ENCODE peak calls at places on chromosomes 3 and 15, in four cellular contexts. K is fibroblast of lung; Q is CD4-positive, alpha-beta memory T cell; X is WERI-Rb-1. M is an unnamed sample. For H3K9me3, the result is how much of the 10 kb centered on the place peaks cover.

GRCh38 chr15:52263563-52263962 is 32.0 kb downstream of the MYO5C start:
- DNase-seq in K (no peak), Q (no peak), X (no peak), M (no peak)

GRCh38 chr3:14121859-14122258 is 2.8 kb downstream of the CHCHD4 start:
- DNase-seq in K (no peak), Q (no peak), X (no peak), M (no peak)

GRCh38 chr3:156920399-156920798 is 94.2 kb downstream of the LEKR1 start:
- DNase-seq in K (no peak), Q (no peak), X (no peak), M (no peak)

GRCh38 chr15:80494311-80494710 is 90.1 kb downstream of the ARNT2 start:
- DNase-seq in K (peak), Q (no peak), X (no peak), M (no peak)

GRCh38 chr3:131551761-131552160 is 49.0 kb upstream of the MRPL3 start:
- DNase-seq in K (no peak), Q (no peak), X (no peak), M (no peak)

GRCh38 chr15:76335129-76335850 is 1.3 kb upstream of the ISL2 start:
- DNase-seq in K (peak), Q (no peak), X (peak), M (no peak)

GRCh38 chr3:114557791-114558190 is 264.0 kb downstream of the TIGIT start:
- DNase-seq in K (peak), Q (no peak), X (no peak), M (no peak)

GRCh38 chr15:69853572-69853971 is 244.1 kb downstream of the TLE3 start:
- DNase-seq in K (peak), Q (no peak), X (peak), M (no peak)

GRCh38 chr15:48109212-48109611 is 11.6 kb upstream of the SLC24A5 start:
- DNase-seq in K (no peak), Q (no peak), X (no peak), M (no peak)

GRCh38 chr15:101438482-101439284 is 50.8 kb downstream of the PCSK6 start:
- DNase-seq in K (no peak), Q (no peak), X (no peak), M (no peak)

GRCh38 chr3:22269827-22270226 is 518.8 kb upstream of the ZNF385D start:
- DNase-seq in K (peak), Q (no peak), X (no peak), M (no peak)

GRCh38 chr3:186239321-186239720 is 122.7 kb downstream of the DGKG start:
- DNase-seq in K (peak), Q (no peak), X (peak), M (peak)

GRCh38 chr15:99181544-99181943 is 67.8 kb downstream of the TTC23 start:
- DNase-seq in K (peak), Q (no peak), X (peak), M (no peak)

GRCh38 chr3:97957617-97958311 is 14.5 kb downstream of the RIOX2 start:
- DNase-seq in K (peak), Q (no peak), X (no peak), M (no peak)

GRCh38 chr15:74193305-74193718 is 9.3 kb downstream of the STRA6 start:
- DNase-seq in K (peak), Q (no peak), X (peak), M (no peak)

GRCh38 chr3:117793684-117794304 is 1084.2 kb downstream of the TUSC7 start:
- DNase-seq in K (peak), Q (no peak), X (no peak), M (no peak)

GRCh38 chr3:126370055-126370454 is 12.8 kb upstream of the KLF15 start:
- DNase-seq in K (no peak), Q (no peak), X (no peak), M (no peak)

GRCh38 chr3:82973810-82974209 is 1212.4 kb upstream of the GBE1 start:
- DNase-seq in K (no peak), Q (no peak), X (no peak), M (no peak)

GRCh38 chr3:152331975-152332374 is 63.2 kb downstream of the MBNL1 start:
- DNase-seq in K (no peak), Q (no peak), X (no peak), M (no peak)

GRCh38 chr15:72998681-72999466 is 53.4 kb upstream of the NEO1 start:
- DNase-seq in K (no peak), Q (no peak), X (no peak), M (no peak)

GRCh38 chr3:195182470-195182795 is 88.5 kb downstream of the XXYLT1 start:
- DNase-seq in K (peak), Q (no peak), X (no peak), M (no peak)

GRCh38 chr3:113614402-113614801 is 82.0 kb downstream of the USF3 start:
- DNase-seq in K (no peak), Q (no peak), X (no peak), M (no peak)

GRCh38 chr3:195698325-195699147 is 22.2 kb upstream of the MUC20 start:
- DNase-seq in K (no peak), Q (no peak), X (no peak), M (no peak)

DNA sequence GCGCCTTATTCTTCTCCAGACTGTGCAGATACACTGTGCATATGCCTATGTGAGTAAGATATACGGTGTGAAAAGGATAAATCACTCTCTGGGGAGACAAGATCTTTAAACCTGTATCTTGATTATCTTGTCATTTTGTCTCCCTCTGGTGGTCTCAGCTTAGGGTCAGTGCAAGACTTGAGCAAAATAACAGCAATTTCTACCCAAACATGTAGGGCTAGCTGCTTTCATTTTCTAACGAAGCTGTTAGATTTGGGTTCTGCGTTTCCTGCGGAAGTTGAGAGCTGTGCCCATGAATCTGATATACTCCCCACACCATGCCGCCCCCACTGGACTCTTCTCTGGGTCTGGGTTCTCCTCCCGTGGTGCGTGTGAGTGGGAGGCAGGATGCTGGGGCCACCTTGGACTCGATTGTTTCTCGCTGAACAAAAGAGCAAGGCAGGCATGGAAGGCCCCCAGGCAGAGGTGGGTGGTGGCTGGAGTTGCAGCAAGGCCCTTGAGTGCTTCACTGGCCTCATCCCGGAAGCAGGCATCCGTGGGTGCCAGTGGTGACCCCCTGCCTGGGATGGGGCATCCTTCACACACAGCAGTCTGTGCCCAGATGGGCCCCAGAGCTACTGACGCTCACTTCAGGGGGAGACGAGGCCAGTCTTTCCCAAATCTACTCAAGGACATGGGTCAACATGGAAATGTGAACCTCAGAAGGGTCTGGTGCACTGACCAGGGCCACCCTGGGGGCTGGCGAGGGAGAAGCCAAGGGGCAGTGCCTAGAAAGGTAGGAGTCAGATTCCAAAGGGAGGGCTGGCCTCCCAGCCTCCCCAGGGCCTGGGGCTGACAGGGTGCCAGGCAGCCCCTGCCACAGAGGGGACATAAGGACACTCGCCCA is 179.6 kb downstream of the NSMCE3 start:
- DNase-seq in K (peak), Q (peak), X (no peak), M (no peak)
- H3K9me3 ChIP-seq in K (under half), Q (under half), X (under half), M (under half)

GRCh38 chr3:17013050-17013449 is 128.3 kb downstream of the PLCL2 start:
- DNase-seq in K (no peak), Q (no peak), X (no peak), M (peak)
- H3K4me3 ChIP-seq in K (no peak), Q (no peak), X (no peak), M (no peak)

DNA sequence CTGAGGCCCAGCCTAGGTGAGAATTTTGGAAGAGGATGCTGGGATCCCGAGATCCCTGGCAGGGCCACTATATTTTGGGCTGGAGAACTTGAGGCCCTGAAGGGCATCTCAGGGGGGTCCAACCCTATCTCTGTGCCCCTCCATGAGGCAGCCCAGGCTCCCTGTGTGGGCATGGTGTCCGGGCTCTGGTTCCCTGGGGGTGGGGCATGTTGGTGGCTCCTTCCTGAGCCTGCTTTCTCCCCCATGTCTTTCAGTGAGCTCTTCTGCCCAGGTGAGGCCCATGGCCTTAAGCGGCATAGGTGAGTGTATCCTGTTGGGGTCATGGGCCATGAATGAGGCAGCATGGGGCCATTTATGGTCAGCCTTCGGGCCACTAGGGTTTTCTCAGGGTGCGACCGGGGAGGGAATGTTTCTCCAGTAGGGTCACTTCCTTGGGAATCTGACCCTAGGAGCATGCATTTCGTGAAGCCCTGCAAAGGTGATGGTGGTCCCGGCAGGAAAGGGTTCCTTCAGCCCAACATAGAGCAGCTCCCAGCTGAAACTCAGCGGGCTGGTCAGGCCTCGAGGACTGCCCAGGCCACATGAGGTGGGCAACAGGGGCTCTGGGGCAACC is 191.3 kb downstream of the UBE3A start:
- DNase-seq in K (no peak), Q (no peak), X (no peak), M (no peak)
- H3K9me3 ChIP-seq in K (under half), Q (under half), X (under half), M (under half)

GRCh38 chr15:37078566-37078965 is 21.8 kb downstream of the MEIS2 start:
- DNase-seq in K (no peak), Q (no peak), X (no peak), M (no peak)

GRCh38 chr15:37079726-37080125 is 20.6 kb downstream of the MEIS2 start:
- DNase-seq in K (peak), Q (no peak), X (no peak), M (no peak)

GRCh38 chr15:37084602-37085001 is 15.7 kb downstream of the MEIS2 start:
- DNase-seq in K (no peak), Q (no peak), X (no peak), M (no peak)

GRCh38 chr15:37083610-37084009 is 16.7 kb downstream of the MEIS2 start:
- DNase-seq in K (no peak), Q (no peak), X (no peak), M (no peak)

DNA sequence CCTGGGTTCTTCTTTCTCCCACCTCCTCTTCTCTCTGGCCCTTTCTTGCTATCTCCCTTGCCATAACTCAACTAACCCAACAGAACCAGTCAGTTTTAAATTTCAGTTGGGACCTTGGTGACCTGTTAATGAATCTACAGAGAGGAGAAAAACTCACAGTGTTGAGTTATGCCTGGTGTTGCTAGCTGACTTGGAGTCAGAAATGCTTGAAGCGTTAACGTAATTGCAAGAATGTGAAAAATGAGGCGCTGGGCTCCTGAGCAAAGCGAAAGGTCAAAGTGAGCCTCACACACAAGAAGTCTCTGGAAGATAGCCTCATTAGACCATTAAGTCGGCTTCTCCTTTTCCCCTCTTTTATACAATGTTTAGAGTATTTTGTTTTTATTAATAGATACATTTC is 18.4 kb downstream of the MEIS2 start:
- DNase-seq in K (no peak), Q (no peak), X (no peak), M (no peak)
- H3K4me3 ChIP-seq in K (no peak), Q (no peak), X (no peak), M (no peak)

DNA sequence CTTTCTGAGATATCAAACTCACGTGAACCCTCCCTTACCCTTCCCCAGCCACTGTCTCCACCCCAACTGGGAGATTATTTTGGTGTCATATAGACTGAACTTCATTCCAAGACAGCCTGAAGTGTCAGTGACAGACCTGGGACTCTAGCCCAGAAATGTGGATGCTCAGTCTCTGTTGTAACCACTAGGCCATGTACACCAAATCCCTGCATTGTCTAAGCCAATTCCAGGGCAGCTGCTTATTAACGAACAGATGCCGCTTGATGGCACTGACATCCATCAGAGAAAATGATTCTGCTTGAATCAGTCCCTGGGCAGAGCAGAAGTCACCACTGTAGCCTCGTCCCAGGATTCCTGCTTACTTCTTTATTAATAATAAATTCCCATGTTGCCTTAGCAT is 305.5 kb downstream of the GRM7 start:
- DNase-seq in K (no peak), Q (no peak), X (peak), M (no peak)
- H3K9me3 ChIP-seq in K (under half), Q (under half), X (under half), M (under half)

GRCh38 chr15:64089553-64090280 is 3.9 kb downstream of the CIAO2A start:
- DNase-seq in K (no peak), Q (no peak), X (no peak), M (no peak)

GRCh38 chr15:64092864-64093626 is 593 bp downstream of the CIAO2A start:
- DNase-seq in K (peak), Q (peak), X (peak), M (peak)

GRCh38 chr15:64090527-64090926 is 3.1 kb downstream of the CIAO2A start:
- DNase-seq in K (no peak), Q (no peak), X (no peak), M (no peak)

GRCh38 chr15:64093627-64094417 is at the start of gene CIAO2A:
- DNase-seq in K (peak), Q (peak), X (peak), M (peak)

DNA sequence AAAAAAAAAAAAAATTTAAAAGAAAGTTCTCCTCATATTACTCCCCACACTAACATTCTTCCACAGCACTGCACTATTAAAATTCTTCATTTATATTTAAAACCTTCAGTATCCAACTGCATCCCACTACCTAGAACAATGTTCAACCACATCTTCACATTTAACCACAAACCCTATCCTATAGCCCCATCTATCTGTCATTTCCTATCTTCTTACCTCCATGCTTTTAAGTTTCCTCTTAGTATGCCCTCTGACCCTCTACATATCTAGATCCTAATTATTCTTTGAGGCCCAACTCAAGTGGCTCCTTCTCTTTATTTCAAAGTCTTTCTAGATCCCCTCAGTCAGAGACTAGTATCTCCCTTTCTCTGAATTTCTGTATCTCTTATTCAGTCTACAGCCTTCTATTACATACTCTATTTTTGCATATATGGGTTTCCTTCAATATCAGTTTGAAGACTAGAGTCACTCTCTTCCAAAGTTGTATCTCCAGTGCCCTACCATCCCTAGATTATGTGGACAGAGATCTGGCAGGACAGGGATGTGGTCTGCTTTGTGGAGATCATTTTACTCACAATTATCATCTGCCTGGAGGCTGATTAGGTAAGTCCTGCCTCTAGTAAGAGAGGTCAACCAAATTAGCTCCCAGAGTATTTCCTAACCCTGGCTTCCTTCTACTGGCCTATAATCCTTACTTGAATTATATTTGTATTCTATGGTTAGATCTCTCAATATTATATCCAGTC is 1.4 kb downstream of the CIAO2A start:
- DNase-seq in K (no peak), Q (peak), X (no peak), M (no peak)
- H3K4me3 ChIP-seq in K (peak), Q (peak), X (peak), M (peak)

M was measured in HAP-1.